ENCODE peak calls at places on chromosomes 7 and 10, in four cellular contexts. One of them, this sample, is unnamed.

GRCh38 chr7:122072272-122072671 is 71.8 kb downstream of the AASS start:
- DNase-seq in neural crest cell: no peak
- DNase-seq in NAMALWA: no peak
- DNase-seq in T-helper 1 cell: no peak
- DNase-seq in this sample: no peak

GRCh38 chr7:96277921-96278320 is 44.0 kb downstream of the SLC25A13 start:
- DNase-seq in NAMALWA: no peak
- DNase-seq in T-helper 1 cell: no peak
- DNase-seq in neural crest cell: no peak
- DNase-seq in this sample: no peak

GRCh38 chr10:49280001-49280408 is 19.0 kb upstream of the C10orf71 start:
- DNase-seq in NAMALWA: no peak
- DNase-seq in neural crest cell: no peak
- DNase-seq in T-helper 1 cell: no peak
- DNase-seq in this sample: no peak

GRCh38 chr10:70324341-70324861 is 40.6 kb upstream of the NPFFR1 start:
- DNase-seq in T-helper 1 cell: no peak
- DNase-seq in neural crest cell: no peak
- DNase-seq in NAMALWA: no peak
- DNase-seq in this sample: peak; percentile 8

GRCh38 chr7:80844916-80845315 is 73.9 kb downstream of the SEMA3C start:
- DNase-seq in neural crest cell: no peak
- DNase-seq in NAMALWA: no peak
- DNase-seq in T-helper 1 cell: no peak
- DNase-seq in this sample: no peak

GRCh38 chr10:59991661-59992060 is 85.3 kb upstream of the CCDC6 start:
- DNase-seq in T-helper 1 cell: no peak
- DNase-seq in NAMALWA: peak; percentile 48
- DNase-seq in neural crest cell: no peak
- DNase-seq in this sample: no peak

GRCh38 chr7:151086802-151087246 is 549 bp downstream of the AGAP3 start:
- DNase-seq in T-helper 1 cell: no peak
- DNase-seq in NAMALWA: no peak
- DNase-seq in neural crest cell: peak; percentile 31
- DNase-seq in this sample: no peak

GRCh38 chr7:86904949-86905834 is 154.3 kb downstream of the ELAPOR2 start:
- DNase-seq in neural crest cell: peak; percentile 29
- DNase-seq in NAMALWA: peak; percentile 61
- DNase-seq in T-helper 1 cell: no peak
- DNase-seq in this sample: peak; percentile 18

GRCh38 chr10:124014416-124015154 is 78.8 kb downstream of the CHST15 start:
- DNase-seq in NAMALWA: no peak
- DNase-seq in T-helper 1 cell: no peak
- DNase-seq in neural crest cell: no peak
- DNase-seq in this sample: no peak